ENCODE peak calls at places on chromosomes 7 and 10, in nine cellular contexts. S is hippocampal formation; D is activated naive CD8-positive, alpha-beta T cell treated with anti-CD3 and anti-CD28 coated beads, Interleukin-2, amount 10 ng/mL, durations not matched to agents 7 days and 5 days; U is LHCN-M2; G is CD8-positive, alpha-beta T cell; Z is GM03348; W is fibroblast of the aortic adventitia; B is mesothelial cell of epicardium; I is NCI-H2029 treated with DMSO at 0.1 percent for 48 hours. T is an unnamed sample.

GRCh38 chr10:119533473-119533872 is 9.0 kb downstream of the RGS10 start:
- DNase-seq in S (no peak), D (no peak), U (no peak), G (no peak), Z (no peak), W (no peak), B (no peak), I (no peak), T (no peak)

GRCh38 chr10:112958275-112958995 is 8.4 kb downstream of the TCF7L2 start:
- DNase-seq in S (no peak), D (no peak), U (peak; percentile 78), G (no peak), Z (peak; percentile 76), W (peak; percentile 97), B (no peak), I (no peak), T (no peak)

GRCh38 chr10:129758591-129759021 is 205.5 kb downstream of the EBF3 start:
- DNase-seq in S (no peak), D (peak; percentile 2), U (no peak), G (no peak), Z (no peak), W (no peak), B (no peak), I (no peak), T (no peak)

GRCh38 chr7:100584677-100585510 is 1.0 kb downstream of the LRCH4 start:
- DNase-seq in S (no peak), D (peak; percentile 51), U (peak; percentile 90), G (no peak), Z (peak; percentile 57), W (peak; percentile 89), B (no peak), I (no peak), T (no peak)

GRCh38 chr10:129627442-129627841 is 160.4 kb downstream of the MGMT start:
- DNase-seq in S (no peak), D (no peak), U (no peak), G (no peak), Z (no peak), W (no peak), B (no peak), I (no peak), T (no peak)

GRCh38 chr7:155187061-155187785 is 110.5 kb upstream of the INSIG1 start:
- DNase-seq in S (no peak), D (no peak), U (no peak), G (no peak), Z (no peak), W (no peak), B (no peak), I (no peak), T (no peak)

GRCh38 chr7:157738064-157738460 is 401.3 kb downstream of the DNAJB6 start:
- DNase-seq in S (no peak), D (no peak), U (no peak), G (no peak), Z (no peak), W (no peak), B (no peak), I (no peak), T (no peak)

GRCh38 chr7:7883394-7883793 is 85.2 kb upstream of the GLCCI1 start:
- DNase-seq in S (no peak), D (no peak), U (peak; percentile 16), G (no peak), Z (no peak), W (no peak), B (no peak), I (peak; percentile 63), T (no peak)

GRCh38 chr10:1674501-1674900 is 62.8 kb downstream of the ADARB2 start:
- DNase-seq in S (no peak), D (no peak), U (no peak), G (no peak), Z (no peak), W (no peak), B (no peak), I (no peak), T (no peak)

GRCh38 chr10:43816351-43817321 is 168.0 kb upstream of the ZNF32 start:
- DNase-seq in S (no peak), D (peak; percentile 69), U (no peak), G (peak; percentile 55), Z (peak; percentile 78), W (peak; percentile 99), B (no peak), I (no peak), T (peak; percentile 45)

GRCh38 chr7:28347462-28347861 is 64.9 kb upstream of the CREB5 start:
- DNase-seq in S (no peak), D (no peak), U (peak; percentile 89), G (no peak), Z (peak; percentile 65), W (peak; percentile 88), B (no peak), I (no peak), T (no peak)

GRCh38 chr7:101733713-101734475 is 83.5 kb upstream of the CUX1 start:
- DNase-seq in S (peak; percentile 6), D (no peak), U (peak; percentile 53), G (no peak), Z (peak; percentile 57), W (peak; percentile 52), B (no peak), I (peak; percentile 54), T (no peak)

GRCh38 chr7:55174456-55174855 is 155.6 kb downstream of the EGFR start:
- DNase-seq in S (no peak), D (no peak), U (no peak), G (no peak), Z (no peak), W (no peak), B (no peak), I (no peak), T (no peak)

GRCh38 chr10:10870523-10871241 is 147.0 kb upstream of the CELF2 start:
- DNase-seq in S (no peak), D (no peak), U (no peak), G (no peak), Z (no peak), W (peak; percentile 7), B (no peak), I (no peak), T (no peak)

GRCh38 chr7:134828361-134828760 is 48.9 kb downstream of the CALD1 start:
- DNase-seq in S (no peak), D (no peak), U (peak; percentile 52), G (no peak), Z (peak; percentile 37), W (peak; percentile 66), B (no peak), I (no peak), T (no peak)

GRCh38 chr10:102620615-102621417 is 23.5 kb upstream of the TRIM8 start:
- DNase-seq in S (no peak), D (no peak), U (peak; percentile 95), G (no peak), Z (no peak), W (peak; percentile 52), B (no peak), I (no peak), T (no peak)

GRCh38 chr7:32957326-32958045 is at the start of gene FKBP9:
- DNase-seq in S (peak; percentile 75), D (peak; percentile 57), U (peak; percentile 90), G (no peak), Z (peak; percentile 98), W (peak; percentile 85), B (peak; percentile 68), I (peak; percentile 12), T (no peak)

GRCh38 chr10:124290095-124290795 is 128.5 kb downstream of the OAT start:
- DNase-seq in S (no peak), D (no peak), U (peak; percentile 78), G (no peak), Z (no peak), W (no peak), B (no peak), I (peak; percentile 9), T (no peak)

GRCh38 chr7:134602921-134603394 is 43.7 kb upstream of the BPGM start:
- DNase-seq in S (no peak), D (no peak), U (peak; percentile 57), G (no peak), Z (peak; percentile 38), W (no peak), B (no peak), I (no peak), T (no peak)

GRCh38 chr10:44011603-44011981 is 362.9 kb upstream of the ZNF32 start:
- DNase-seq in S (no peak), D (no peak), U (no peak), G (no peak), Z (no peak), W (no peak), B (no peak), I (no peak), T (no peak)

GRCh38 chr10:69412232-69412631 is 4.5 kb downstream of the TACR2 start:
- DNase-seq in S (no peak), D (peak; percentile 12), U (no peak), G (no peak), Z (no peak), W (no peak), B (no peak), I (no peak), T (no peak)

GRCh38 chr7:3141326-3141725 is 97.7 kb upstream of the CARD11 start:
- DNase-seq in S (no peak), D (no peak), U (no peak), G (no peak), Z (no peak), W (no peak), B (no peak), I (no peak), T (no peak)

GRCh38 chr10:324593-324992 is 189.3 kb downstream of the ZMYND11 start:
- DNase-seq in S (no peak), D (no peak), U (no peak), G (no peak), Z (no peak), W (no peak), B (no peak), I (no peak), T (no peak)

GRCh38 chr10:21756707-21757600 is 222.9 kb downstream of the MLLT10 start:
- DNase-seq in S (no peak), D (no peak), U (no peak), G (no peak), Z (no peak), W (no peak), B (no peak), I (no peak), T (no peak)

GRCh38 chr7:25565949-25566348 is 337.7 kb upstream of the NPVF start:
- DNase-seq in S (peak; percentile 32), D (peak; percentile 61), U (peak; percentile 64), G (peak; percentile 57), Z (peak; percentile 71), W (peak; percentile 80), B (peak; percentile 38), I (peak; percentile 45), T (peak; percentile 49)

GRCh38 chr7:78185149-78185745 is 386.7 kb downstream of the PHTF2 start:
- DNase-seq in S (no peak), D (no peak), U (no peak), G (no peak), Z (no peak), W (no peak), B (no peak), I (no peak), T (no peak)

GRCh38 chr10:49076319-49076718 is 39.0 kb downstream of the VSTM4 start:
- DNase-seq in S (no peak), D (no peak), U (no peak), G (no peak), Z (no peak), W (no peak), B (no peak), I (no peak), T (no peak)

GRCh38 chr7:128115326-128115820 is 84.1 kb upstream of the LRRC4 start:
- DNase-seq in S (no peak), D (no peak), U (peak; percentile 32), G (no peak), Z (peak; percentile 38), W (no peak), B (no peak), I (no peak), T (no peak)

GRCh38 chr7:46651070-46651469 is 730.0 kb upstream of the IGFBP3 start:
- DNase-seq in S (no peak), D (no peak), U (no peak), G (no peak), Z (no peak), W (no peak), B (no peak), I (no peak), T (no peak)

GRCh38 chr10:78302989-78303854 is 269.6 kb downstream of the RPS24 start:
- DNase-seq in S (peak; percentile 97), D (peak; percentile 99), U (peak; percentile 95), G (peak; percentile 97), Z (peak; percentile 99), W (peak; percentile 80), B (peak; percentile 92), I (peak; percentile 43), T (peak; percentile 94)

GRCh38 chr7:130037703-130038102 is 13.5 kb downstream of the ZC3HC1 start:
- DNase-seq in S (no peak), D (no peak), U (no peak), G (no peak), Z (peak; percentile 15), W (peak; percentile 19), B (no peak), I (no peak), T (no peak)

T was measured in effector CD4-positive, alpha-beta T cell.